ENCODE peak calls at places on chromosomes 3 and 15, in nine cellular contexts. I is adrenal gland, E is GM12878, P is HepG2, N is breast epithelium, K is IMR-90, Q is tibial nerve, D is endothelial cell of umbilical vein, G is uterus. Z is an unnamed sample.

GRCh38 chr15:85920926-85921325 is 126.2 kb upstream of the KLHL25 start:
- DNase-seq in I (no peak), E (no peak), P (no peak), N (no peak), K (no peak), Q (no peak), D (no peak), G (no peak), Z (no peak)

GRCh38 chr3:30199855-30200254 is 406.5 kb upstream of the TGFBR2 start:
- DNase-seq in I (no peak), E (no peak), P (no peak), N (no peak), K (no peak), Q (no peak), D (no peak), G (no peak), Z (no peak)

GRCh38 chr3:38205472-38205805 is 40.1 kb downstream of the OXSR1 start:
- DNase-seq in I (no peak), E (no peak), P (no peak), N (no peak), K (no peak), Q (no peak), D (no peak), G (no peak), Z (no peak)

GRCh38 chr3:134090031-134090430 is 60.3 kb upstream of the SLCO2A1 start:
- DNase-seq in I (no peak), E (no peak), P (no peak), N (no peak), K (peak), Q (no peak), D (no peak), G (no peak), Z (no peak)

GRCh38 chr3:197750396-197750831 is 731 bp downstream of the FYTTD1 start:
- DNase-seq in I (peak), E (no peak), P (no peak), N (no peak), K (peak), Q (peak), D (peak), G (peak), Z (peak)

GRCh38 chr3:77514766-77515165 is 474.9 kb downstream of the ROBO2 start:
- DNase-seq in I (no peak), E (no peak), P (no peak), N (no peak), K (no peak), Q (no peak), D (no peak), G (no peak), Z (no peak)

GRCh38 chr3:9194509-9195184 is 54.8 kb downstream of the SRGAP3 start:
- DNase-seq in I (no peak), E (no peak), P (no peak), N (no peak), K (no peak), Q (no peak), D (no peak), G (no peak), Z (no peak)

GRCh38 chr15:29126208-29126536 is 143.4 kb downstream of the NSMCE3 start:
- DNase-seq in I (no peak), E (no peak), P (no peak), N (no peak), K (no peak), Q (no peak), D (no peak), G (no peak), Z (no peak)

GRCh38 chr3:6739288-6739687 is 121.6 kb upstream of the GRM7 start:
- DNase-seq in I (no peak), E (no peak), P (no peak), N (no peak), K (no peak), Q (no peak), D (no peak), G (no peak), Z (no peak)

GRCh38 chr3:23575697-23576096 is 230.1 kb upstream of the UBE2E1 start:
- DNase-seq in I (no peak), E (no peak), P (no peak), N (no peak), K (peak), Q (no peak), D (no peak), G (no peak), Z (no peak)

GRCh38 chr3:146326875-146327543 is 76.1 kb upstream of the PLSCR4 start:
- DNase-seq in I (peak), E (no peak), P (peak), N (no peak), K (peak), Q (no peak), D (peak), G (peak), Z (peak)

GRCh38 chr15:45581919-45582318 is 5.3 kb upstream of the BLOC1S6 start:
- DNase-seq in I (no peak), E (no peak), P (no peak), N (no peak), K (no peak), Q (no peak), D (no peak), G (no peak), Z (no peak)

GRCh38 chr3:155428558-155428957 is 135.1 kb upstream of the STRIT1 start:
- DNase-seq in I (no peak), E (no peak), P (no peak), N (no peak), K (peak), Q (no peak), D (no peak), G (no peak), Z (no peak)

GRCh38 chr15:62994975-62995730 is 47.4 kb upstream of the TPM1 start:
- DNase-seq in I (no peak), E (no peak), P (no peak), N (no peak), K (peak), Q (no peak), D (no peak), G (no peak), Z (no peak)

GRCh38 chr3:196778755-196779154 is 39.1 kb downstream of the PAK2 start:
- DNase-seq in I (no peak), E (no peak), P (no peak), N (no peak), K (peak), Q (no peak), D (peak), G (no peak), Z (no peak)

GRCh38 chr15:40049076-40049475 is 10.1 kb upstream of the SRP14 start:
- DNase-seq in I (peak), E (no peak), P (no peak), N (no peak), K (no peak), Q (no peak), D (no peak), G (no peak), Z (no peak)

GRCh38 chr3:99577160-99577559 is 61.2 kb upstream of the COL8A1 start:
- DNase-seq in I (no peak), E (no peak), P (no peak), N (no peak), K (peak), Q (no peak), D (peak), G (no peak), Z (no peak)

GRCh38 chr3:65669163-65669875 is 369.4 kb downstream of the MAGI1 start:
- DNase-seq in I (no peak), E (no peak), P (peak), N (no peak), K (peak), Q (no peak), D (peak), G (no peak), Z (no peak)

GRCh38 chr3:94272030-94272429 is 209.2 kb downstream of the NSUN3 start:
- DNase-seq in I (no peak), E (no peak), P (no peak), N (no peak), K (peak), Q (no peak), D (no peak), G (no peak), Z (no peak)

GRCh38 chr15:31333119-31333518 is 6.5 kb downstream of the KLF13 start:
- DNase-seq in I (no peak), E (no peak), P (no peak), N (no peak), K (no peak), Q (no peak), D (no peak), G (no peak), Z (no peak)

GRCh38 chr3:66107855-66108254 is 69.1 kb upstream of the MAGI1 start:
- DNase-seq in I (peak), E (no peak), P (no peak), N (no peak), K (peak), Q (no peak), D (peak), G (no peak), Z (no peak)

GRCh38 chr3:153070153-153070868 is 91.7 kb upstream of the RAP2B start:
- DNase-seq in I (no peak), E (no peak), P (no peak), N (no peak), K (peak), Q (no peak), D (no peak), G (no peak), Z (no peak)

GRCh38 chr3:71695000-71695482 is 30.2 kb downstream of the EIF4E3 start:
- DNase-seq in I (peak), E (no peak), P (peak), N (no peak), K (peak), Q (no peak), D (no peak), G (no peak), Z (no peak)

GRCh38 chr3:10772230-10773161 is 43.5 kb upstream of the SLC6A11 start:
- DNase-seq in I (no peak), E (no peak), P (peak), N (no peak), K (no peak), Q (no peak), D (no peak), G (no peak), Z (no peak)

DNA sequence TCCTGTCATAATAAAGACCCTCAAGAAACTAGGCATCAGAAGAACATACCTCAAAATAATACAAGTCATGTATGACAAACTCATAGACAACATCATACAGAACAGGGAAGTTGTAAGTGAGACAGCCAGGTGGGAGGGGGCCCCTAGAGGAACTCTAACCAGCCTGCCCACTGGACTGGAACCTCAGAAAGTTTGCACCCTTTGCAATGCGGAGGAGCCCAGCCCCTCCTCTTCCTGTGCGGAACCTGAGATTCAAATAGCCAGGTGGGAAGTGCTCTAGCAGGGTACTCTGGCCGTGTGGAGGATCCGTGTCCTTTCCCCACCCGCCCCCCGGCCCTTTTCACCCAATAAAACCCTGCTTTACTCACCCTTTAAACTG is 387.0 kb upstream of the CBLB start:
- DNase-seq in I (no peak), E (peak), P (no peak), N (no peak), K (no peak), Q (no peak), D (no peak), G (no peak), Z (no peak)
- TF ChIP-seq POLR2A in I (no peak), E (peak), P (no peak), N (no peak), K (no peak), Q (no peak), D (no peak), G (no peak), Z (no peak)

GRCh38 chr3:115977866-115978265 is 354.6 kb downstream of the GAP43 start:
- DNase-seq in I (no peak), E (no peak), P (no peak), N (no peak), K (no peak), Q (no peak), D (no peak), G (no peak), Z (no peak)
- TF ChIP-seq CTCF in I (no peak), E (no peak), P (no peak), N (no peak), K (no peak), Q (no peak), D (no peak), G (no peak), Z (no peak)

DNA sequence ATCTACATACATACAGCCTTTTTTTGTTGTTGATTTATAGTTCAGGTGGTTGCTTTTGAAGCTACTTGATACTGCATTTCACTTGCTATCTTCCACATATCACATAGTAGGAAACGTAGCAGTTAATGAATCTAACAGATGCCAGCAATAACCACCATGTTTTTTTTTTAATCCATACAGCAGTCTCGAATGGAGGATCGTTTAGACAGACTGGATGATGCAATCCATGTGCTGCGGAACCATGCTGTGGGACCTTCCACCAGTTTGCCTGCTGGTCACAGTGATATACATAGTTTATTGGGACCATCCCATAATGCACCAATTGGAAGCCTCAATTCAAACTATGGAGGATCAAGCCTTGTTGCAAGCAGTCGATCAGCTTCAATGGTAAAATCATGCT is 123.2 kb upstream of the CGNL1 start:
- DNase-seq in I (no peak), E (no peak), P (no peak), N (no peak), K (no peak), Q (no peak), D (no peak), G (no peak), Z (no peak)
- H3K27ac ChIP-seq in I (no peak), E (no peak), P (no peak), N (no peak), K (no peak), Q (no peak), D (no peak), G (peak), Z (no peak)

DNA sequence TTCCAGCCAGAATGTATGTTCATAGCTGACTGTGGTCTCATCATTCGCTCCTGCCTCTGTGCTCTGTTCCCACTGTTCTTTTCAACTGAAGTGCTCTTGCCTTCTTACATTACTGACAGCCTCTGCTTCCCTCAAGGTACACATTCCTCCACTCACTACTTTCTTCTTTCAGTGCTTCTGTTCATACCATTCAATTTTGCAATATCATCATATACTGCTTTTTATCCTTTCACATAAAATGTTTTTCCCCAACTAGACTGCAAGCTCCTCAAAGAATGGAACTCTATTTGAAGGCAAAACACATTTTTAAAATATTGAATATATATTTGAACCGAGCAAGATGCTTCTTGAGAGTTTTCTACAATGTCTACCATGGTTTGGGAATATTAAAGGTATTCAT is 291.1 kb downstream of the CTNNB1 start:
- DNase-seq in I (no peak), E (no peak), P (no peak), N (no peak), K (no peak), Q (no peak), D (no peak), G (no peak), Z (no peak)
- TF ChIP-seq POLR2A in I (no peak), E (no peak), P (no peak), N (no peak), K (no peak), Q (no peak), D (no peak), G (no peak), Z (no peak)

GRCh38 chr3:12830785-12831581 is 10.4 kb downstream of the RPL32 start:
- DNase-seq in I (no peak), E (no peak), P (no peak), N (no peak), K (no peak), Q (no peak), D (no peak), G (no peak), Z (no peak)

GRCh38 chr3:12828751-12829150 is 12.6 kb downstream of the RPL32 start:
- DNase-seq in I (no peak), E (no peak), P (peak), N (no peak), K (no peak), Q (no peak), D (no peak), G (no peak), Z (no peak)

GRCh38 chr3:12829404-12829803 is 12.0 kb downstream of the RPL32 start:
- DNase-seq in I (no peak), E (no peak), P (no peak), N (no peak), K (no peak), Q (no peak), D (no peak), G (no peak), Z (no peak)

GRCh38 chr3:12831582-12831866 is 9.8 kb downstream of the RPL32 start:
- DNase-seq in I (no peak), E (no peak), P (no peak), N (no peak), K (no peak), Q (no peak), D (no peak), G (no peak), Z (no peak)

DNA sequence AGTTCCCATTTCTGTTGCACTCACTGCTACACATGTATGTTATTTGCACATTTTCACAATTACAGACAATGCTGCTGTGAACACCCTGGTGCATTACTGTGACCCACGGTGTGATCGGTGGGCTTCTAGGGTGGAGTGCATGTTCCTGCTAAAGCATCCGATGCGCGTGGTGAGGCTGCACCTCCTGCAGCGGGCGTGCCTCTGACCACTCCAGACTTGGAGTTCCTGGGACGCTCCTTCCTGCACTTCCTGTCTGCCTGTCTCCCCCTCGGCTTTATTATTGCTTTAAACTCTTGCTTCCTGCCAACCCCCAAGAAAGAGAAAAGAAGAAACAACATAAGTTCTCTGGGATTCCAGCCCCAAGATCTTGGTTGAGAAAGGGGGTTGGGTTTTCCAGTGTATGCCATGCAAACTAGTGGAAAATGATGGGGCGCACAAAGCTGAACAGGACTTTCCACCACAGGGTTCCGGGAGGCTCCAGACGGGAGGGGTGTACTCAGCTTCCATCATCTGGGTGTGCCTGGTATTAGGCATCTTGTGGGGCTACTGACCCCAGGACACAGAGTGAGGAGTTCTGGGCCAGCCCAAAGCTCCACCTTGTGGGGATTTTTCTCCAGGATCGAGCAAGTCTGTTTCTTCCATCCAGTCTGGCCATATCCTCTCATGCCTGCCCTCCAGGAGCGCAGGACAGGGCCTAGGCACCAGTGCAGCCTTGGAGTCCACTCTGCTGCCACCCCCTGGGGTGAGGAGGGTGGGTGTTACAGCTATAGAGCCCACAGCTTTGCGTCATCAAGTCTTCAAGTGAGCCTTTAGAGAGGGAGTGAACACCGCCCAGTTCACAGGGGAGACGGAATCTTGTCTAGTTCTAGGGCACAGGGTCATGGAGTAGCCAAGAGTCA is 11.2 kb downstream of the RPL32 start:
- DNase-seq in I (no peak), E (no peak), P (no peak), N (no peak), K (no peak), Q (no peak), D (no peak), G (no peak), Z (no peak)
- TF ChIP-seq CTCF in I (no peak), E (peak), P (no peak), N (no peak), K (peak), Q (no peak), D (no peak), G (no peak), Z (no peak)

GRCh38 chr3:184018424-184018973 is 815 bp upstream of the ABCC5 start:
- DNase-seq in I (no peak), E (no peak), P (no peak), N (no peak), K (no peak), Q (no peak), D (no peak), G (no peak), Z (no peak)
- H3K27ac ChIP-seq in I (peak), E (no peak), P (no peak), N (peak), K (peak), Q (peak), D (no peak), G (peak), Z (peak)

DNA sequence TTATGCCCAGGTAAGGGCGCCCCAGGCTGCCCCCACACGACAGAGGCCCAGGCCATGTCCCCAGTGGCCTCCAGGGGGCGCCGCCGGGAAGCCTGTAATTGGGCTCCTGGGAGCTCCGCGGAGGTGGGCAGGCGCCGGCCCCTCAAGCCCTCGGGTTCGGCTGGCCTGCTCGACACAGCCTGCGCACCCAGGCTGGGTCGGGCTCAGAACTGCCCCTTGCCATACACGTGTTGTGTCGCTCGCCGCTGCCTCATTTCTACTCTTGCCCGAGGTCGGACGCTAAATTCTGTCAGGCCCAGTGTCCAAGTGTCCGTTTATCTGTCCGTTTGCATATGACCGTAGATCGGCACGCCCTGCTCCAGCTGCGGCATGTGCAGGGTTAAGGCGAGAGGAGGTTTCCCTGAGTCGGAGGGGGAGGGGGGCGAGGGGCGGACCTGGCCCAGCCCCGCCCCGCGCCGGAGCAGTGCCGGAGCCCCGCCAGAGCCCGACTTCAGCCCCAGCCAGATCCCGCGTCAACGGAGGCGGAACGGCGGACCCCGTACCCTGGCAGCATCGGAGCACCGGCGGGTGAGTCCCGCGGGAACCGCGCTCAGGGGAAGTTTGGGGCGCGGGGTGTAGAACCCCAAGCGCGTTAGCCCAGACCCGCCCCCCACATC is at the start of gene KLHDC8B:
- DNase-seq in I (peak), E (peak), P (peak), N (peak), K (peak), Q (peak), D (peak), G (peak), Z (peak)
- TF ChIP-seq POLR2A in I (peak), E (peak), P (no peak), N (no peak), K (no peak), Q (no peak), D (peak), G (peak), Z (no peak)

GRCh38 chr3:120169407-120169806 is 75.2 kb upstream of the GSK3B start:
- DNase-seq in I (no peak), E (no peak), P (no peak), N (no peak), K (no peak), Q (no peak), D (no peak), G (no peak), Z (no peak)

GRCh38 chr3:120168038-120168437 is 73.8 kb upstream of the GSK3B start:
- DNase-seq in I (no peak), E (no peak), P (no peak), N (no peak), K (no peak), Q (no peak), D (no peak), G (no peak), Z (no peak)

GRCh38 chr3:120170223-120170622 is 76.0 kb upstream of the GSK3B start:
- DNase-seq in I (no peak), E (no peak), P (no peak), N (no peak), K (peak), Q (no peak), D (no peak), G (no peak), Z (no peak)

GRCh38 chr3:120168611-120169010 is 74.4 kb upstream of the GSK3B start:
- DNase-seq in I (no peak), E (no peak), P (no peak), N (no peak), K (no peak), Q (no peak), D (no peak), G (no peak), Z (no peak)

GRCh38 chr3:120167488-120167887 is 73.2 kb upstream of the GSK3B start:
- DNase-seq in I (no peak), E (no peak), P (no peak), N (no peak), K (no peak), Q (no peak), D (no peak), G (no peak), Z (no peak)
- TF ChIP-seq CTCF in I (no peak), E (no peak), P (no peak), N (no peak), K (no peak), Q (no peak), D (no peak), G (no peak), Z (no peak)

Z was measured in heart left ventricle.